ENCODE peak calls at places on chromosomes 6 and 20, in eight cellular contexts. M is uterus; E is NCI-H1417; I is stimulated activated CD4-positive, alpha-beta T cell treated with anti-CD3 and anti-CD28 coated beads, Interleukin-1b, Interleukin-23, amount 100 ng/mL, for 24 hours; G is CD4-positive, alpha-beta memory T cell; H is CD8-positive, alpha-beta T cell; X is left lobe of liver; R is OCI-LY7. A is an unnamed sample.

GRCh38 chr20:50678213-50678898 is 13.0 kb downstream of the RIPOR3 start:
- DNase-seq in X (peak; percentile 60), M (peak; percentile 38), E (no peak), R (no peak), G (no peak), H (no peak), I (no peak), A (no peak)

GRCh38 chr20:45445805-45446562 is 23.6 kb upstream of the WFDC2 start:
- DNase-seq in G (no peak), H (no peak), X (no peak), M (no peak), I (no peak), R (peak; percentile 48), E (peak; percentile 49), A (no peak)

GRCh38 chr6:132713355-132714134 is at the start of gene VNN1:
- DNase-seq in R (peak; percentile 13), G (no peak), I (no peak), H (no peak), M (no peak), E (no peak), X (peak; percentile 88), A (peak; percentile 31)

GRCh38 chr6:126351960-126352359 is 12.0 kb downstream of the CENPW start:
- DNase-seq in G (no peak), I (no peak), H (no peak), X (no peak), R (no peak), M (no peak), E (no peak), A (no peak)

GRCh38 chr6:140988780-140989179 is 1143.9 kb upstream of the GJE1 start:
- DNase-seq in G (no peak), R (no peak), H (no peak), E (peak; percentile 61), M (no peak), X (no peak), I (no peak), A (no peak)

GRCh38 chr6:105795913-105796517 is 290.1 kb upstream of the PRDM1 start:
- DNase-seq in I (no peak), H (no peak), X (no peak), G (no peak), M (no peak), E (no peak), R (no peak), A (no peak)

GRCh38 chr20:53834044-53834442 is 236.4 kb downstream of the BCAS1 start:
- DNase-seq in R (peak; percentile 69), H (no peak), G (no peak), X (no peak), E (no peak), M (no peak), I (no peak), A (no peak)

GRCh38 chr20:63129991-63130653 is 85.8 kb downstream of the YTHDF1 start:
- DNase-seq in G (no peak), I (no peak), X (no peak), H (no peak), R (no peak), E (no peak), M (no peak), A (no peak)

GRCh38 chr6:24584390-24584735 is 61.6 kb downstream of the KIAA0319 start:
- DNase-seq in M (no peak), H (no peak), E (peak; percentile 96), I (no peak), X (no peak), G (no peak), R (no peak), A (no peak)

GRCh38 chr6:148520109-148520841 is 177.6 kb downstream of the SASH1 start:
- DNase-seq in X (no peak), I (no peak), E (no peak), H (no peak), R (peak; percentile 85), G (no peak), M (no peak), A (no peak)

GRCh38 chr6:99333068-99333467 is 16.4 kb downstream of the FAXC start:
- DNase-seq in X (no peak), I (no peak), M (no peak), H (no peak), R (peak; percentile 3), E (no peak), G (no peak), A (no peak)

GRCh38 chr20:64142546-64142945 is 21.7 kb upstream of the MYT1 start:
- DNase-seq in M (no peak), G (no peak), E (peak; percentile 71), H (no peak), I (no peak), X (no peak), R (no peak), A (peak; percentile 50)

GRCh38 chr6:149965191-149966020 is 1.7 kb downstream of the ULBP1 start:
- DNase-seq in M (no peak), E (peak; percentile 21), H (no peak), R (peak; percentile 22), X (peak; percentile 34), I (no peak), G (peak; percentile 44), A (peak; percentile 83)

GRCh38 chr6:150307520-150307919 is 61.3 kb upstream of the IYD start:
- DNase-seq in H (no peak), E (no peak), R (no peak), M (no peak), X (no peak), G (no peak), I (no peak), A (no peak)